ENCODE peak calls at places on chromosomes 1 and 21, in five cellular contexts. A is posterior cingulate gyrus, O is NCI-H2171 treated with DMSO at 0.1 percent for 48 hours, C is ovary, E is heart right ventricle. X is an unnamed sample.
A peak's percentile ranks its signal among the peaks of the same experiment; 100 is the strongest.

GRCh38 chr1:67208217-67208616 is 42.0 kb downstream of the IL23R start:
- DNase-seq in A (no peak), O (no peak), C (no peak), E (no peak), X (no peak)

GRCh38 chr1:77972080-77972479 is 6.8 kb downstream of the FUBP1 start:
- DNase-seq in A (no peak), O (no peak), C (no peak), E (no peak), X (no peak)

GRCh38 chr1:91346824-91347223 is 57.8 kb downstream of the HFM1 start:
- DNase-seq in A (no peak), O (no peak), C (no peak), E (no peak), X (no peak)

GRCh38 chr1:21160263-21160662 is 16.4 kb downstream of the EIF4G3 start:
- DNase-seq in A (no peak), O (no peak), C (no peak), E (no peak), X (no peak)

GRCh38 chr1:11946647-11947046 is 12.1 kb downstream of the PLOD1 start:
- DNase-seq in A (no peak), O (no peak), C (no peak), E (no peak), X (no peak)

GRCh38 chr1:202189919-202190715 is 3.5 kb upstream of the LGR6 start:
- DNase-seq in A (no peak), O (no peak), C (no peak), E (no peak), X (no peak)

GRCh38 chr1:21239181-21239580 is 51.1 kb downstream of the ECE1 start:
- DNase-seq in A (no peak), O (no peak), C (no peak), E (no peak), X (no peak)

GRCh38 chr1:55180075-55180670 is 35.0 kb downstream of the USP24 start:
- DNase-seq in A (no peak), O (no peak), C (no peak), E (no peak), X (no peak)

GRCh38 chr1:36494971-36495370 is 12.3 kb upstream of the CSF3R start:
- DNase-seq in A (no peak), O (no peak), C (no peak), E (no peak), X (no peak)

GRCh38 chr1:186426118-186426517 is 34.8 kb downstream of the PDC start:
- DNase-seq in A (no peak), O (no peak), C (no peak), E (no peak), X (no peak)

GRCh38 chr1:156359973-156360372 is 9.0 kb upstream of the RHBG start:
- DNase-seq in A (no peak), O (no peak), C (no peak), E (no peak), X (no peak)

GRCh38 chr1:52920791-52921291 is 699 bp downstream of the ECHDC2 start:
- DNase-seq in A (no peak), O (no peak), C (peak; percentile 58), E (peak; percentile 43), X (peak; percentile 27)

GRCh38 chr1:55696181-55696580 is 481.0 kb upstream of the USP24 start:
- DNase-seq in A (no peak), O (no peak), C (no peak), E (no peak), X (no peak)

GRCh38 chr1:111605553-111605952 is 14.0 kb upstream of the RAP1A start:
- DNase-seq in A (no peak), O (no peak), C (peak; percentile 33), E (peak; percentile 38), X (no peak)

GRCh38 chr1:201149400-201149799 is 4.9 kb downstream of the TMEM9 start:
- DNase-seq in A (no peak), O (peak; percentile 7), C (no peak), E (no peak), X (no peak)

GRCh38 chr1:21098186-21098915 is 78.3 kb downstream of the EIF4G3 start:
- DNase-seq in A (no peak), O (no peak), C (no peak), E (no peak), X (no peak)

GRCh38 chr1:212678456-212679410 is 20.9 kb downstream of the BATF3 start:
- DNase-seq in A (no peak), O (no peak), C (no peak), E (no peak), X (no peak)

GRCh38 chr1:185862235-185862634 is 128.0 kb downstream of the HMCN1 start:
- DNase-seq in A (no peak), O (no peak), C (no peak), E (no peak), X (no peak)

GRCh38 chr1:20361805-20362381 is 71.2 kb downstream of the VWA5B1 start:
- DNase-seq in A (peak; percentile 92), O (peak; percentile 44), C (peak; percentile 43), E (peak; percentile 74), X (peak; percentile 67)

GRCh38 chr1:186421446-186421845 is 39.5 kb downstream of the PDC start:
- DNase-seq in A (no peak), O (no peak), C (peak; percentile 7), E (no peak), X (no peak)

GRCh38 chr1:15426492-15427279 is 11.6 kb upstream of the CTRC start:
- DNase-seq in A (no peak), O (no peak), C (peak; percentile 70), E (peak; percentile 26), X (no peak)

GRCh38 chr1:100538935-100539835 is 1.2 kb downstream of the GPR88 start:
- DNase-seq in A (peak; percentile 46), O (peak; percentile 53), C (peak; percentile 39), E (peak; percentile 34), X (peak; percentile 46)

GRCh38 chr21:44552136-44552535 is 831 bp upstream of the KRTAP10-2 start:
- DNase-seq in A (no peak), O (no peak), C (no peak), E (no peak), X (no peak)

GRCh38 chr1:246638941-246639655 is 72.8 kb downstream of the CNST start:
- DNase-seq in A (peak; percentile 14), O (no peak), C (no peak), E (no peak), X (no peak)

GRCh38 chr1:152410599-152410998 is 3.5 kb downstream of the CRNN start:
- DNase-seq in A (no peak), O (no peak), C (no peak), E (no peak), X (no peak)

GRCh38 chr1:221335161-221336101 is 406.5 kb downstream of the DUSP10 start:
- DNase-seq in A (no peak), O (no peak), C (no peak), E (no peak), X (peak; percentile 11)

GRCh38 chr1:40182956-40183710 is 21.9 kb downstream of the RLF start:
- DNase-seq in A (no peak), O (peak; percentile 62), C (no peak), E (no peak), X (no peak)

GRCh38 chr1:31762726-31763670 is 1.1 kb downstream of the ADGRB2 start:
- DNase-seq in A (peak; percentile 82), O (peak; percentile 81), C (no peak), E (peak; percentile 72), X (peak; percentile 92)

GRCh38 chr1:217270121-217270520 is 360.8 kb downstream of the GPATCH2 start:
- DNase-seq in A (no peak), O (peak; percentile 12), C (no peak), E (no peak), X (no peak)

GRCh38 chr21:23452384-23453083 is 2154.7 kb downstream of the MRPL39 start:
- DNase-seq in A (no peak), O (peak; percentile 36), C (no peak), E (no peak), X (no peak)